ENCODE peak calls at places on chromosomes 3 and 15, in nine cellular contexts. S, C, W, B, L, D, N, G and M are unnamed samples.

GRCh38 chr15:76147906-76148553 is 88.2 kb downstream of the TMEM266 start:
- DNase-seq in N (peak; percentile 55), G (peak; percentile 19), S (peak; percentile 29), B (peak; percentile 51), L (peak; percentile 70), W (no peak), D (peak; percentile 70), C (peak; percentile 45), M (no peak)

GRCh38 chr3:71495708-71496472 is 87.6 kb downstream of the FOXP1 start:
- DNase-seq in N (no peak), S (peak; percentile 95), B (no peak), L (no peak), W (no peak), D (peak; percentile 16), C (peak; percentile 81), G (no peak), M (no peak)

GRCh38 chr3:134650431-134651346 is at the start of gene KY:
- DNase-seq in W (no peak), N (peak; percentile 55), L (peak; percentile 68), G (no peak), D (no peak), C (peak; percentile 24), S (peak; percentile 51), B (no peak), M (no peak)

GRCh38 chr3:1609416-1609815 is 489.2 kb upstream of the CNTN4 start:
- DNase-seq in D (no peak), B (no peak), W (no peak), S (no peak), G (peak; percentile 32), C (no peak), L (no peak), N (no peak), M (no peak)

GRCh38 chr3:72177075-72178050 is 392.4 kb upstream of the PROK2 start:
- DNase-seq in S (peak; percentile 86), W (peak; percentile 64), C (no peak), B (no peak), L (no peak), G (no peak), N (peak; percentile 79), D (no peak), M (no peak)

GRCh38 chr15:64092864-64093626 is 593 bp downstream of the CIAO2A start:
- DNase-seq in C (peak; percentile 46), G (no peak), D (peak; percentile 48), S (peak; percentile 51), N (peak; percentile 32), B (no peak), L (peak; percentile 51), W (no peak), M (no peak)

GRCh38 chr3:188775412-188775811 is 396.4 kb upstream of the TPRG1 start:
- DNase-seq in B (no peak), D (no peak), L (no peak), N (no peak), W (no peak), S (no peak), G (no peak), C (no peak), M (no peak)

GRCh38 chr15:90603893-90604292 is 74.2 kb downstream of the CRTC3 start:
- DNase-seq in L (no peak), C (no peak), S (peak; percentile 52), D (peak; percentile 58), N (no peak), B (no peak), G (no peak), W (no peak), M (no peak)

GRCh38 chr3:136149569-136150136 is 46.5 kb downstream of the MSL2 start:
- DNase-seq in G (no peak), N (no peak), C (peak; percentile 27), L (no peak), W (no peak), D (no peak), S (peak; percentile 57), B (peak; percentile 20), M (no peak)

GRCh38 chr3:142929109-142929508 is 34.4 kb downstream of the PAQR9 start:
- DNase-seq in L (no peak), W (peak; percentile 16), D (peak; percentile 49), C (peak; percentile 72), G (peak; percentile 18), S (peak; percentile 54), B (peak; percentile 90), N (no peak), M (no peak)

GRCh38 chr15:84108725-84109124 is 126.8 kb upstream of the GOLGA6L4 start:
- DNase-seq in L (no peak), W (no peak), B (peak; percentile 3), D (no peak), G (no peak), S (peak; percentile 38), C (peak; percentile 13), N (no peak), M (peak; percentile 7)

GRCh38 chr3:15973930-15974329 is 176.2 kb upstream of the ANKRD28 start:
- DNase-seq in G (no peak), N (no peak), B (no peak), S (no peak), D (no peak), L (no peak), W (no peak), C (no peak), M (no peak)

GRCh38 chr3:57518276-57518914 is 25.7 kb downstream of the DNAH12 start:
- DNase-seq in C (no peak), W (no peak), N (no peak), S (no peak), L (no peak), D (no peak), B (no peak), G (no peak), M (no peak)

GRCh38 chr15:101578443-101578894 is 73.7 kb downstream of the TM2D3 start:
- DNase-seq in G (no peak), D (no peak), N (no peak), W (no peak), B (peak; percentile 79), L (peak; percentile 47), S (peak; percentile 8), C (no peak), M (no peak)

GRCh38 chr3:66482005-66482404 is 18.8 kb downstream of the LRIG1 start:
- DNase-seq in W (no peak), S (no peak), G (no peak), L (no peak), D (no peak), C (no peak), B (no peak), N (no peak), M (no peak)

GRCh38 chr3:42515391-42515916 is 13.0 kb downstream of the VIPR1 start:
- DNase-seq in S (no peak), G (no peak), C (no peak), W (no peak), B (no peak), D (no peak), N (no peak), L (no peak), M (no peak)

GRCh38 chr15:80967451-80967850 is 22.2 kb downstream of the MESD start:
- DNase-seq in S (no peak), D (no peak), W (no peak), L (peak; percentile 76), N (no peak), G (no peak), B (no peak), C (peak; percentile 14), M (no peak)

GRCh38 chr3:187919018-187919417 is 173.8 kb upstream of the BCL6 start:
- DNase-seq in N (no peak), S (no peak), G (no peak), L (no peak), C (no peak), W (peak; percentile 65), D (peak; percentile 79), B (no peak), M (no peak)

GRCh38 chr3:86990734-86991481 is at the start of gene VGLL3:
- DNase-seq in D (no peak), B (no peak), G (no peak), S (peak; percentile 80), W (no peak), N (peak; percentile 80), L (peak; percentile 72), C (peak; percentile 12), M (no peak)

GRCh38 chr3:190314741-190315140 is 7.5 kb downstream of the CLDN1 start:
- DNase-seq in N (no peak), W (no peak), L (no peak), G (no peak), S (no peak), D (no peak), B (no peak), C (no peak), M (no peak)

GRCh38 chr15:51483985-51484384 is 138.6 kb downstream of the DMXL2 start:
- DNase-seq in W (no peak), B (no peak), G (no peak), C (no peak), D (no peak), S (no peak), N (no peak), L (no peak), M (no peak)

GRCh38 chr15:36544518-36545383 is 34.7 kb upstream of the CDIN1 start:
- DNase-seq in N (no peak), C (no peak), W (no peak), G (no peak), S (no peak), L (peak; percentile 19), B (no peak), D (no peak), M (no peak)

GRCh38 chr3:171000281-171000680 is 26.2 kb downstream of the SLC2A2 start:
- DNase-seq in G (no peak), L (no peak), W (no peak), C (no peak), S (peak; percentile 43), B (no peak), D (no peak), N (no peak), M (no peak)

GRCh38 chr3:123686254-123686653 is 101.4 kb upstream of the HACD2 start:
- DNase-seq in C (no peak), B (no peak), W (no peak), L (no peak), G (no peak), N (no peak), S (peak; percentile 57), D (no peak), M (no peak)

GRCh38 chr15:58608711-58609110 is 140.8 kb downstream of the ADAM10 start:
- DNase-seq in W (no peak), D (no peak), S (no peak), C (no peak), N (no peak), G (no peak), L (no peak), B (no peak), M (no peak)

GRCh38 chr3:162525052-162525451 is 1028.4 kb downstream of the OTOL1 start:
- DNase-seq in L (no peak), S (peak; percentile 99), D (no peak), G (no peak), N (peak; percentile 20), C (peak; percentile 0), W (no peak), B (no peak), M (peak; percentile 67)

GRCh38 chr3:50503504-50503903 is at the start of gene CACNA2D2:
- DNase-seq in N (peak; percentile 78), W (no peak), D (peak; percentile 58), C (peak; percentile 2), G (peak; percentile 8), S (no peak), B (no peak), L (peak; percentile 86), M (no peak)

GRCh38 chr3:50516048-50516871 is 12.8 kb upstream of the CACNA2D2 start:
- DNase-seq in D (no peak), G (peak; percentile 58), L (peak; percentile 94), B (no peak), C (no peak), S (no peak), W (no peak), N (peak; percentile 37), M (no peak)

GRCh38 chr3:109152326-109152725 is 15.8 kb downstream of the C3orf85 start:
- DNase-seq in B (no peak), L (no peak), S (no peak), D (no peak), N (no peak), G (no peak), C (no peak), W (no peak), M (no peak)